ENCODE peak calls at places on chromosomes 12 and 14, in ten cellular contexts. K, B, C, X, E, T, A, Y, N and V are unnamed samples.

GRCh38 chr14:58826845-58827686 is 189.3 kb downstream of the DACT1 start:
- DNase-seq in X (no peak), C (no peak), E (no peak), N (peak; percentile 36), T (no peak), K (no peak), A (no peak), B (no peak), Y (no peak), V (no peak)

GRCh38 chr12:104456417-104456949 is at the start of gene CHST11:
- DNase-seq in K (no peak), C (peak; percentile 77), N (peak; percentile 96), B (peak; percentile 95), T (peak; percentile 87), A (peak; percentile 95), X (peak; percentile 96), E (peak; percentile 85), Y (no peak), V (peak; percentile 80)

GRCh38 chr14:34029921-34030334 is 79.1 kb upstream of the EGLN3 start:
- DNase-seq in N (peak; percentile 20), B (no peak), T (peak; percentile 42), K (no peak), E (no peak), X (no peak), A (peak; percentile 88), Y (no peak), C (peak; percentile 67), V (no peak)

GRCh38 chr14:93748208-93749080 is 39.8 kb downstream of the PRIMA1 start:
- DNase-seq in Y (no peak), A (no peak), E (no peak), T (peak; percentile 50), K (no peak), N (no peak), X (no peak), B (no peak), C (no peak), V (no peak)

GRCh38 chr12:49144384-49144783 is 13.2 kb upstream of the TUBA1B start:
- DNase-seq in B (no peak), E (no peak), T (no peak), K (no peak), N (no peak), C (no peak), Y (no peak), A (no peak), X (no peak), V (no peak)

GRCh38 chr12:84357314-84357713 is 555.3 kb downstream of the SLC6A15 start:
- DNase-seq in C (no peak), E (no peak), N (no peak), Y (no peak), X (no peak), T (no peak), B (no peak), K (no peak), A (no peak), V (no peak)

GRCh38 chr14:38129192-38129591 is 78.5 kb upstream of the SSTR1 start:
- DNase-seq in C (no peak), N (no peak), E (no peak), Y (no peak), B (no peak), K (no peak), A (no peak), X (no peak), T (no peak), V (no peak)

GRCh38 chr12:71010143-71010479 is 89.6 kb upstream of the PTPRR start:
- DNase-seq in A (no peak), T (no peak), C (no peak), X (no peak), B (no peak), K (no peak), Y (no peak), E (no peak), N (no peak), V (no peak)

DNA sequence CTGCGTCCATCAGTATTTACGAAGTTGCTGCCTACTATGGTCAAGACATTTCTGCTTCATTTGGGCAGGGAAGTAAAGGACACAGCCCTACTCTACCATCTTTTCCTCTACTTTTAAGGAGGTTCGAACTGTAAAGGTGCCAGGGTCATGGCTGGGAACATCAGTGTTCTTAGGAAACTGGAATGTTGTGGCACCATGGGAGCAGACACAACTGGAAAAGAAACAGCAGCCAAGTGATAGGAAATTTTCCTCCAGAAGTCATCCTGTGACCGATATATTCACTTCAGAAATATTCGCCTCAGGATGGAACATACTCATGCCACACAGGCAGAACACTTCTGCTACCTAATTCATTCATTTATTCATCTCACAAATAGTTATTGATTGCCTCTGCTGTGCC is 104.4 kb downstream of the ETV6 start:
- DNase-seq in C (no peak), A (no peak), B (no peak), K (no peak), E (no peak), T (no peak), N (no peak), Y (no peak), X (no peak), V (no peak)
- H3K27ac ChIP-seq in C (no peak overlapping the region), A (no peak overlapping the region), B (no peak overlapping the region), K (peak overlapping the region; percentile 16), E (no peak overlapping the region), T (no peak overlapping the region), N (peak overlapping the region; percentile 29), Y (no peak overlapping the region), X (peak overlapping the region; percentile 39), V (no peak overlapping the region)

DNA sequence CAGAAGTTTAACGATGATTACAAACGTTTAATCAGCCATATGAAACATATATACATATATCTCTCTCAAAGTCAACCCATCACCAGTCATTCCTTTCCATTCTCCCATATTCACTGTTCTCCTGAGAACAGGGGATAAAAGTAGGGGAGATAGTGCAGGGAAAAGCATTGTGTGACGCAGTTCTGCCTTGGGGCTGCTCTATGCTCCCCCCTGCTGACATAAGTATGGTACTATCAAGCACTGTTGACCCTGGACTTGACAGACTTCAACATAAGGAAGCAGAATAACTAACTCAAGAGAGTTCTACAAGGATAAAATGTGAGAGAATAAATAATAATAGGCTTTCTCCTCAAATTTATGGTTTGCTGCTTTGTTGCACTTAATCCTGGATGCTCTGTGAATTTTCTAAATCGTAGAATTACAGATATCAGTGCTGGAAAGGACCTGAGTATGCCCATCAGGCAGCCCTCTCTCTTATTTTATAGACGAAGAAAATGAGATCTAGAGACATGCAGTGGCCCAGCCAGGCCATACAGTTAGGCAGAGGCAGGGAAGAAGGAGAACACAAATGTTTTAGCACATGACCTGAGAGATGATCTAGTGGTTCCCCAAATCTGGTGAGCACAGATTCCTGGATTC is 87.2 kb downstream of the SCN8A start:
- DNase-seq in C (peak; percentile 26), T (no peak), N (peak; percentile 90), E (no peak), A (peak; percentile 72), K (no peak), X (no peak), B (peak; percentile 81), Y (peak; percentile 43), V (peak; percentile 76)
- TF ChIP-seq CTCF in C (peak; percentile 70), T (peak; percentile 57), N (peak; percentile 79), E (peak; percentile 55), A (peak; percentile 85), K (peak; percentile 10), X (peak; percentile 17), B (peak; percentile 79), Y (peak; percentile 92), V (peak; percentile 76)

GRCh38 chr12:58916153-58916709 is 4.1 kb downstream of the LRIG3 start:
- DNase-seq in K (no peak), A (no peak), E (no peak), T (no peak), B (no peak), X (no peak), N (no peak), Y (no peak), C (no peak), V (no peak)

GRCh38 chr12:58916891-58917570 is 3.3 kb downstream of the LRIG3 start:
- DNase-seq in B (no peak), X (no peak), Y (no peak), N (no peak), T (no peak), A (peak; percentile 67), K (no peak), C (peak; percentile 63), E (no peak), V (peak; percentile 83)

GRCh38 chr12:58919271-58920101 is 818 bp downstream of the LRIG3 start:
- DNase-seq in C (peak; percentile 63), E (peak; percentile 86), Y (peak; percentile 33), B (peak; percentile 34), K (no peak), A (peak; percentile 40), N (peak; percentile 38), T (no peak), X (peak; percentile 75), V (peak; percentile 68)

GRCh38 chr12:58918475-58918874 is 1.8 kb downstream of the LRIG3 start:
- DNase-seq in Y (no peak), N (no peak), E (no peak), B (no peak), K (no peak), X (no peak), A (no peak), T (no peak), C (no peak), V (peak; percentile 43)

DNA sequence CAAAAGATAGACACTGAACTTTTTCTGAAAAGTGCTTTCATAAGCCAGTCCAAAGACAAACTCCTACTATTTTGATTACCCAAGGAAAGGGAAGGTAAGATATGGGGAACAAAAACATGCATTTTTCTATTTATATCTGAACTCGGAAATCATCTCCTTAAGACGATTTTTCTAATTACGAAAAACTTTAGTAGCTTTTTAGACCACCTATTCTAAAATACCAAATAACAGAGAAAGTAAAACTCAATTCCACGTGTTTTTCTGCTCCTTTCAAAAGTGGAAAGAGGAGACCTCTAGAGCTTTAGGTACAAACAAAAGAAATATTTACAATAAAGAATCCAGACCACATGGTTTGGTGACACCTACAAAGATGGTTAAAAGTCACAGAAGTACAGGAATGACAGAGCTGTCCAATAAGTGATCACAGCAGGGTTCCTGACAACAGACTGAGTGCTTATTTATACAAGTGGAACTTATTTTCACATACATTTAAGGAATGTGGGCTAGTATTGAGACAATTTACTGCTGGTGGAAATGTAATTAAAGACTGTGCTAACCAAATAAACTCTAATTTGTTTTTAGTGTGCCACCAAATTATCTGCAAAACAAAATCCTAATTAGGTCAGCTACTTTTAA is 2.5 kb downstream of the LRIG3 start:
- DNase-seq in A (no peak), N (no peak), E (no peak), X (no peak), K (no peak), Y (no peak), C (no peak), T (no peak), B (no peak), V (peak; percentile 57)
- H3K4me1 ChIP-seq in A (peaks cover 45% of the 10 kb centered on the region), N (peaks cover 45% of the 10 kb centered on the region), E (peaks cover 14% of the 10 kb centered on the region), X (peaks cover 22% of the 10 kb centered on the region), K (peaks cover 42% of the 10 kb centered on the region), Y (peaks cover 28% of the 10 kb centered on the region), C (peaks cover 23% of the 10 kb centered on the region), T (peaks cover 50% of the 10 kb centered on the region), B (peaks cover 44% of the 10 kb centered on the region), V (peaks cover 44% of the 10 kb centered on the region)

DNA sequence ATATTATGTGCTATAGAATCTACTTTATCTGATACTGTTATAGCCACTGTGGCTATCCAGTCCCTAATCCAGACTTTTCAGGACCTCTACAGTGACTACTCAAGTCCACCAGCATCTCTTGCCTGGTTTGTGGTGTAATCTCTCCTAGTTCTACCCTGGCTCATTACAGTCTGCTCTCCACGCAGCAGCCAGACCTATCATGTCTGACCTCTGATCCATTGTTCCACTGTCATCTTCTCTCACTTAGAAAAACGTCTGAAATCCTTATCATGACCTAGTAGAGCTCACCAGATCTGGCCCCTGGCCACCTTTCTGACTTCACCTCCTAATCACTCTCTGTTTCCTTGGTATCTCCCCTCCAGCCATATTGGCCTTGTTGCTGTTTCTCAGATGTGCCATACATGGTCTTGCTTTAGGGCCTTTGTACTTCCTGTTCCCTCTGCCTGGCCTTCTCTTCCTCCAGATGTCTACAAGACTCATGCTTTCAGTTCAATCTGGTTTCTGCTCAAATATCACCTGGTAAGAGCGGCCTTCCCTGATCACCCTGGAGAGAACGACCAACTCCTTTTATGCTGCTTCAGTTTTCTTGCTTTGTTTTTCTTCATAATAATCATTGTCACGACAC is 475.5 kb downstream of the AACS start:
- DNase-seq in K (no peak), Y (no peak), C (no peak), E (no peak), A (no peak), N (no peak), T (no peak), B (no peak), X (no peak), V (no peak)
- H3K27ac ChIP-seq in K (no peak overlapping the region), Y (no peak overlapping the region), C (no peak overlapping the region), E (no peak overlapping the region), A (no peak overlapping the region), N (no peak overlapping the region), T (no peak overlapping the region), B (no peak overlapping the region), X (no peak overlapping the region), V (no peak overlapping the region)